ENCODE peak calls at places on chromosomes 11 and 22, in six cellular contexts. One of them, this sample, is unnamed.

GRCh38 chr11:80031014-80031565 is 590.3 kb upstream of the TENM4 start:
- DNase-seq in aorta: no peak
- DNase-seq in bronchial epithelial cell: no peak
- DNase-seq in D721Med: no peak
- DNase-seq in substantia nigra: no peak
- DNase-seq in Ammon's horn: no peak
- DNase-seq in this sample: no peak

GRCh38 chr22:50180727-50181521 is 4.8 kb upstream of the TRABD start:
- DNase-seq in aorta: no peak
- DNase-seq in bronchial epithelial cell: no peak
- DNase-seq in D721Med: no peak
- DNase-seq in substantia nigra: no peak
- DNase-seq in Ammon's horn: no peak
- DNase-seq in this sample: no peak

GRCh38 chr22:41589601-41590365 is at the start of gene PMM1:
- DNase-seq in aorta: peak; percentile 100
- DNase-seq in bronchial epithelial cell: peak; percentile 97
- DNase-seq in D721Med: peak; percentile 88
- DNase-seq in substantia nigra: peak; percentile 100
- DNase-seq in Ammon's horn: peak; percentile 100
- DNase-seq in this sample: peak; percentile 99

GRCh38 chr22:17513612-17514011 is 49.7 kb upstream of the SLC25A18 start:
- DNase-seq in aorta: no peak
- DNase-seq in bronchial epithelial cell: no peak
- DNase-seq in D721Med: no peak
- DNase-seq in substantia nigra: no peak
- DNase-seq in Ammon's horn: no peak
- DNase-seq in this sample: no peak

GRCh38 chr11:23205156-23205871 is 345.0 kb upstream of the CCDC179 start:
- DNase-seq in aorta: no peak
- DNase-seq in bronchial epithelial cell: peak; percentile 48
- DNase-seq in D721Med: no peak
- DNase-seq in substantia nigra: no peak
- DNase-seq in Ammon's horn: no peak
- DNase-seq in this sample: no peak

GRCh38 chr11:95674669-95675358 is 114.8 kb downstream of the FAM76B start:
- DNase-seq in aorta: no peak
- DNase-seq in bronchial epithelial cell: no peak
- DNase-seq in D721Med: no peak
- DNase-seq in substantia nigra: no peak
- DNase-seq in Ammon's horn: no peak
- DNase-seq in this sample: no peak

GRCh38 chr22:37485714-37486223 is 415 bp downstream of the MFNG start:
- DNase-seq in aorta: no peak
- DNase-seq in bronchial epithelial cell: no peak
- DNase-seq in D721Med: no peak
- DNase-seq in substantia nigra: no peak
- DNase-seq in Ammon's horn: no peak
- DNase-seq in this sample: no peak

GRCh38 chr11:73493838-73494598 is 103.9 kb downstream of the FAM168A start:
- DNase-seq in aorta: no peak
- DNase-seq in bronchial epithelial cell: peak; percentile 82
- DNase-seq in D721Med: no peak
- DNase-seq in substantia nigra: no peak
- DNase-seq in Ammon's horn: peak; percentile 37
- DNase-seq in this sample: peak; percentile 88

GRCh38 chr11:40190294-40190693 is 1269.2 kb downstream of the LRRC4C start:
- DNase-seq in aorta: no peak
- DNase-seq in bronchial epithelial cell: no peak
- DNase-seq in D721Med: no peak
- DNase-seq in substantia nigra: no peak
- DNase-seq in Ammon's horn: no peak
- DNase-seq in this sample: no peak

GRCh38 chr22:27885977-27886842 is 32.8 kb downstream of the PITPNB start:
- DNase-seq in aorta: no peak
- DNase-seq in bronchial epithelial cell: peak; percentile 74
- DNase-seq in D721Med: no peak
- DNase-seq in substantia nigra: no peak
- DNase-seq in Ammon's horn: no peak
- DNase-seq in this sample: no peak

GRCh38 chr11:63920126-63920869 is 3.3 kb upstream of the RCOR2 start:
- DNase-seq in aorta: peak; percentile 88
- DNase-seq in bronchial epithelial cell: no peak
- DNase-seq in D721Med: no peak
- DNase-seq in substantia nigra: peak; percentile 81
- DNase-seq in Ammon's horn: peak; percentile 87
- DNase-seq in this sample: no peak